ENCODE peak calls at places on chromosome 15, in six cellular contexts. L is endothelial cell; Q is ecto neural progenitor cell; X is NCI-H1694; M is Caco-2; U is stimulated activated CD8-positive, alpha-beta memory T cell treated with anti-CD3 and anti-CD28 coated beads, Interleukin-2, amount 100 ng/mL, for 48 hours. F is an unnamed sample.

GRCh38 chr15:40594429-40594836 is 384 bp downstream of the KNL1 start:
- DNase-seq in X (no peak), L (peak; percentile 65), U (peak; percentile 27), Q (peak; percentile 84), M (peak; percentile 66), F (no peak)

GRCh38 chr15:80936288-80937078 is 53.1 kb downstream of the MESD start:
- DNase-seq in U (no peak), Q (no peak), M (no peak), X (no peak), L (no peak), F (no peak)

GRCh38 chr15:33671456-33671855 is 296.8 kb upstream of the CHRM5 start:
- DNase-seq in L (no peak), Q (no peak), U (no peak), M (no peak), X (no peak), F (no peak)

GRCh38 chr15:62426387-62426956 is 261.4 kb upstream of the C2CD4B start:
- DNase-seq in X (no peak), M (no peak), Q (no peak), U (no peak), L (no peak), F (no peak)

GRCh38 chr15:52103217-52104207 is 9.1 kb downstream of the BCL2L10 start:
- DNase-seq in U (no peak), L (no peak), Q (no peak), X (peak; percentile 13), M (no peak), F (no peak)

GRCh38 chr15:91214675-91215590 is 114.9 kb downstream of the SV2B start:
- DNase-seq in L (no peak), X (no peak), M (no peak), Q (no peak), U (no peak), F (no peak)

GRCh38 chr15:23422946-23423708 is 23.9 kb downstream of the GOLGA6L2 start:
- DNase-seq in L (no peak), M (peak; percentile 41), U (no peak), Q (no peak), X (no peak), F (no peak)

GRCh38 chr15:74294010-74294409 is 57.9 kb downstream of the CCDC33 start:
- DNase-seq in X (peak; percentile 84), L (no peak), U (no peak), Q (no peak), M (no peak), F (no peak)

GRCh38 chr15:82875411-82876003 is 66.1 kb downstream of the WHAMM start:
- DNase-seq in X (no peak), U (no peak), L (no peak), M (no peak), Q (no peak), F (no peak)

GRCh38 chr15:57640935-57641682 is 49.4 kb downstream of the MYZAP start:
- DNase-seq in L (peak; percentile 51), X (peak; percentile 1), Q (no peak), U (peak; percentile 2), M (no peak), F (no peak)

GRCh38 chr15:99052205-99052604 is 44.6 kb upstream of the PGPEP1L start:
- DNase-seq in U (no peak), Q (peak; percentile 4), X (no peak), L (no peak), M (no peak), F (no peak)

GRCh38 chr15:59313703-59314332 is 58.9 kb downstream of the MYO1E start:
- DNase-seq in Q (no peak), X (no peak), U (no peak), L (no peak), M (no peak), F (no peak)

GRCh38 chr15:77426377-77426776 is 5.7 kb downstream of the HMG20A start:
- DNase-seq in U (no peak), Q (no peak), M (no peak), L (no peak), X (no peak), F (no peak)

GRCh38 chr15:62850318-62850717 is 192.2 kb upstream of the TPM1 start:
- DNase-seq in U (no peak), X (no peak), Q (no peak), M (no peak), L (no peak), F (no peak)

GRCh38 chr15:64566629-64567427 is 106.5 kb downstream of the ZNF609 start:
- DNase-seq in X (no peak), L (no peak), Q (no peak), U (no peak), M (peak; percentile 53), F (no peak)

GRCh38 chr15:93058904-93059427 is 30.0 kb downstream of the RGMA start:
- DNase-seq in Q (no peak), L (no peak), U (no peak), X (no peak), M (no peak), F (no peak)

GRCh38 chr15:68653795-68654194 is 75.0 kb downstream of the CORO2B start:
- DNase-seq in L (no peak), U (no peak), M (no peak), Q (no peak), X (no peak), F (no peak)

GRCh38 chr15:75420698-75421097 is 30.8 kb downstream of the SIN3A start:
- DNase-seq in Q (no peak), L (no peak), M (no peak), X (no peak), U (no peak), F (no peak)

GRCh38 chr15:100635406-100636071 is 33.1 kb downstream of the ASB7 start:
- DNase-seq in Q (no peak), M (no peak), L (no peak), X (no peak), U (no peak), F (no peak)

GRCh38 chr15:63210151-63211051 is 21.0 kb downstream of the RAB8B start:
- DNase-seq in M (no peak), L (no peak), Q (no peak), X (no peak), U (no peak), F (no peak)

GRCh38 chr15:46312133-46312740 is 677.4 kb downstream of the SQOR start:
- DNase-seq in X (peak; percentile 81), U (peak; percentile 17), Q (peak; percentile 82), L (peak; percentile 60), M (peak; percentile 66), F (peak; percentile 65)

GRCh38 chr15:52677593-52677992 is 1.6 kb downstream of the ATOSA start:
- DNase-seq in Q (no peak), X (no peak), M (no peak), L (no peak), U (no peak), F (no peak)

GRCh38 chr15:54150255-54150654 is 172.0 kb downstream of the UNC13C start:
- DNase-seq in L (no peak), X (no peak), Q (no peak), M (no peak), U (no peak), F (no peak)

GRCh38 chr15:31300981-31301686 is 25.5 kb upstream of the KLF13 start:
- DNase-seq in L (no peak), M (no peak), U (no peak), X (no peak), Q (peak; percentile 50), F (no peak)

GRCh38 chr15:65101418-65101890 is 13.5 kb downstream of the UBAP1L start:
- DNase-seq in U (peak; percentile 39), Q (peak; percentile 88), L (peak; percentile 88), X (peak; percentile 59), M (peak; percentile 66), F (peak; percentile 18)

GRCh38 chr15:95300958-95301357 is 1029.5 kb upstream of the NR2F2 start:
- DNase-seq in M (no peak), U (no peak), X (no peak), Q (no peak), L (no peak), F (no peak)

GRCh38 chr15:62777657-62778056 is 264.9 kb upstream of the TPM1 start:
- DNase-seq in U (no peak), M (no peak), Q (no peak), L (no peak), X (no peak), F (no peak)

GRCh38 chr15:92682772-92683510 is 27.4 kb upstream of the FAM174B start:
- DNase-seq in X (no peak), Q (no peak), U (no peak), L (no peak), M (no peak), F (no peak)

GRCh38 chr15:35622641-35623340 is 76.8 kb upstream of the DPH6 start:
- DNase-seq in Q (no peak), L (no peak), U (no peak), M (no peak), X (no peak), F (no peak)

GRCh38 chr15:54707805-54708752 is 488.7 kb downstream of the RSL24D1 start:
- DNase-seq in L (no peak), M (no peak), Q (no peak), U (no peak), X (no peak), F (no peak)

F was measured in SK-N-MC.